ENCODE peak calls at places on chromosome X, in four cellular contexts. One of them, this sample, is unnamed.

GRCh38 chrX:55794420-55794819 is 76.9 kb downstream of the RRAGB start:
- DNase-seq in renal cortical epithelial cell: no peak
- DNase-seq in choroid plexus epithelial cell: no peak
- DNase-seq in HTR-8/SVneo: no peak
- DNase-seq in this sample: no peak

GRCh38 chrX:145715641-145716138 is 101.9 kb upstream of the SLITRK2 start:
- DNase-seq in choroid plexus epithelial cell: no peak
- DNase-seq in renal cortical epithelial cell: no peak
- DNase-seq in HTR-8/SVneo: no peak
- DNase-seq in this sample: no peak

GRCh38 chrX:666762-667161 is 36.2 kb downstream of the SHOX start:
- DNase-seq in HTR-8/SVneo: no peak
- DNase-seq in renal cortical epithelial cell: no peak
- DNase-seq in choroid plexus epithelial cell: no peak
- DNase-seq in this sample: no peak

GRCh38 chrX:41452972-41453371 is 5.8 kb downstream of the NYX start:
- DNase-seq in renal cortical epithelial cell: peak; percentile 82
- DNase-seq in choroid plexus epithelial cell: peak; percentile 82
- DNase-seq in HTR-8/SVneo: no peak
- DNase-seq in this sample: no peak

GRCh38 chrX:12411831-12412230 is 273.6 kb downstream of the FRMPD4 start:
- DNase-seq in HTR-8/SVneo: no peak
- DNase-seq in choroid plexus epithelial cell: no peak
- DNase-seq in renal cortical epithelial cell: no peak
- DNase-seq in this sample: no peak

GRCh38 chrX:118117069-118117405 is 427 bp upstream of the KLHL13 start:
- DNase-seq in renal cortical epithelial cell: peak; percentile 26
- DNase-seq in choroid plexus epithelial cell: no peak
- DNase-seq in HTR-8/SVneo: no peak
- DNase-seq in this sample: no peak

GRCh38 chrX:45351478-45351877 is 150.8 kb upstream of the DIPK2B start:
- DNase-seq in HTR-8/SVneo: peak; percentile 13
- DNase-seq in choroid plexus epithelial cell: peak; percentile 68
- DNase-seq in renal cortical epithelial cell: peak; percentile 53
- DNase-seq in this sample: no peak

GRCh38 chrX:95841863-95842262 is 842.8 kb upstream of the DIAPH2 start:
- DNase-seq in renal cortical epithelial cell: no peak
- DNase-seq in choroid plexus epithelial cell: no peak
- DNase-seq in HTR-8/SVneo: no peak
- DNase-seq in this sample: no peak

GRCh38 chrX:1205681-1206611 is 6.5 kb downstream of the CRLF2 start:
- DNase-seq in renal cortical epithelial cell: peak; percentile 47
- DNase-seq in HTR-8/SVneo: peak; percentile 50
- DNase-seq in choroid plexus epithelial cell: peak; percentile 82
- DNase-seq in this sample: no peak